ENCODE peak calls at places on chromosomes 7 and 10, in ten cellular contexts. W is heart left ventricle; D is activated CD4-positive, alpha-beta T cell treated with anti-CD3 and anti-CD28 coated beads for 36 hours; T is heart right ventricle; R is thyroid gland; E is AML-193; S is CD4-positive, alpha-beta T cell; Q is WERI-Rb-1; L is nucleus accumbens; N is ELF-1. O is an unnamed sample.

GRCh38 chr7:129361771-129362170 is 72.5 kb upstream of the STRIP2 start:
- DNase-seq in L (no peak), D (no peak), N (no peak), T (no peak), S (no peak), R (no peak), W (no peak), Q (no peak), E (no peak), O (no peak)

GRCh38 chr7:44307301-44307900 is 18.0 kb downstream of the CAMK2B start:
- DNase-seq in W (peak), R (peak), Q (peak), S (peak), E (no peak), N (peak), D (peak), L (no peak), T (no peak), O (no peak)

GRCh38 chr7:116339564-116339963 is 129.2 kb downstream of the TES start:
- DNase-seq in T (no peak), N (no peak), Q (no peak), L (no peak), D (no peak), E (no peak), W (no peak), R (peak), S (no peak), O (no peak)

GRCh38 chr7:64907641-64908326 is 4.7 kb downstream of the ZNF273 start:
- DNase-seq in Q (no peak), S (no peak), W (no peak), L (no peak), E (no peak), D (no peak), R (no peak), N (no peak), T (no peak), O (peak)

GRCh38 chr7:1898628-1899185 is 228.6 kb downstream of the ELFN1 start:
- DNase-seq in Q (no peak), D (no peak), S (no peak), R (no peak), W (peak), N (no peak), T (no peak), L (no peak), E (no peak), O (no peak)

GRCh38 chr7:98930921-98931320 is 52.6 kb downstream of the TRRAP start:
- DNase-seq in S (no peak), N (no peak), L (no peak), Q (no peak), E (no peak), D (peak), R (no peak), T (no peak), W (no peak), O (no peak)

GRCh38 chr7:81460228-81460627 is 309.6 kb downstream of the HGF start:
- DNase-seq in W (no peak), D (no peak), Q (no peak), N (no peak), S (no peak), L (no peak), E (no peak), T (no peak), R (no peak), O (no peak)

GRCh38 chr10:4569132-4569531 is 256.9 kb upstream of the AKR1E2 start:
- DNase-seq in L (no peak), E (no peak), S (no peak), R (no peak), W (no peak), D (no peak), T (no peak), N (no peak), Q (no peak), O (no peak)

GRCh38 chr7:5670173-5670933 is 111.1 kb downstream of the RNF216 start:
- DNase-seq in E (peak), L (no peak), Q (no peak), R (no peak), N (no peak), W (no peak), T (no peak), D (no peak), S (no peak), O (no peak)

GRCh38 chr10:115093776-115094361 is 704 bp downstream of the ATRNL1 start:
- DNase-seq in R (peak), E (no peak), W (no peak), N (no peak), Q (peak), D (peak), S (no peak), T (no peak), L (no peak), O (no peak)

GRCh38 chr10:122419890-122420623 is 34.4 kb upstream of the ARMS2 start:
- DNase-seq in W (peak), R (no peak), T (no peak), Q (no peak), N (no peak), L (no peak), S (no peak), D (no peak), E (no peak), O (no peak)

GRCh38 chr10:6321880-6322279 is 119.1 kb downstream of the PFKFB3 start:
- DNase-seq in R (no peak), S (no peak), Q (no peak), T (no peak), E (no peak), L (no peak), D (peak), W (no peak), N (no peak), O (no peak)

GRCh38 chr7:132490474-132490873 is 85.8 kb downstream of the PLXNA4 start:
- DNase-seq in T (no peak), W (no peak), R (no peak), E (no peak), D (no peak), L (no peak), N (no peak), S (no peak), Q (no peak), O (no peak)

GRCh38 chr7:32942783-32943653 is 14.2 kb upstream of the FKBP9 start:
- DNase-seq in L (peak), R (peak), D (peak), W (peak), E (peak), Q (peak), T (peak), S (peak), N (peak), O (peak)

GRCh38 chr7:159083698-159084068 is 61.0 kb downstream of the VIPR2 start:
- DNase-seq in W (no peak), T (no peak), D (no peak), E (no peak), Q (no peak), N (no peak), R (no peak), L (no peak), S (peak), O (no peak)

GRCh38 chr7:100486753-100487446 is 3.2 kb downstream of the NYAP1 start:
- DNase-seq in L (no peak), E (no peak), W (no peak), R (no peak), T (no peak), N (peak), D (no peak), S (no peak), Q (no peak), O (peak)

GRCh38 chr10:7889947-7890542 is 71.7 kb downstream of the TAF3 start:
- DNase-seq in L (no peak), E (no peak), S (no peak), N (no peak), W (no peak), Q (no peak), D (no peak), T (no peak), R (no peak), O (no peak)

GRCh38 chr10:29873941-29874340 is 185.4 kb downstream of the JCAD start:
- DNase-seq in T (no peak), N (no peak), S (no peak), E (no peak), W (no peak), Q (no peak), R (no peak), L (no peak), D (no peak), O (no peak)

GRCh38 chr10:114665406-114665805 is 7.3 kb upstream of the ABLIM1 start:
- DNase-seq in N (no peak), E (no peak), W (no peak), L (no peak), S (no peak), T (no peak), R (no peak), Q (no peak), D (no peak), O (no peak)

GRCh38 chr10:33136781-33137180 is 178.8 kb upstream of the ITGB1 start:
- DNase-seq in E (no peak), D (peak), N (no peak), S (no peak), W (no peak), Q (no peak), L (no peak), T (no peak), R (no peak), O (no peak)

GRCh38 chr7:8176370-8177081 is 85.4 kb downstream of the ICA1 start:
- DNase-seq in T (no peak), N (no peak), L (no peak), Q (no peak), W (no peak), E (peak), R (no peak), D (peak), S (peak), O (no peak)

GRCh38 chr7:106370542-106370941 is 85.8 kb upstream of the NAMPT start:
- DNase-seq in W (no peak), D (no peak), T (no peak), R (no peak), N (no peak), S (no peak), L (no peak), E (no peak), Q (peak), O (no peak)

GRCh38 chr10:108090476-108091215 is 926.1 kb upstream of the SORCS1 start:
- DNase-seq in T (no peak), D (no peak), E (no peak), N (no peak), W (no peak), S (no peak), L (no peak), R (no peak), Q (no peak), O (no peak)

GRCh38 chr7:351256-351655 is 61.3 kb downstream of the FOXL3 start:
- DNase-seq in E (no peak), N (no peak), T (peak), R (peak), S (peak), W (no peak), L (no peak), D (peak), Q (no peak), O (no peak)

GRCh38 chr7:72754312-72754711 is 73.7 kb downstream of the TYW1B start:
- DNase-seq in E (no peak), L (no peak), W (no peak), D (no peak), S (no peak), Q (no peak), N (peak), R (no peak), T (no peak), O (no peak)

GRCh38 chr7:140347218-140347617 is 51.1 kb downstream of the SLC37A3 start:
- DNase-seq in T (no peak), N (no peak), D (no peak), R (no peak), L (no peak), W (no peak), S (no peak), E (no peak), Q (no peak), O (peak)

GRCh38 chr7:129855234-129855673 is 97.5 kb downstream of the UBE2H start:
- DNase-seq in R (no peak), S (no peak), E (no peak), D (no peak), Q (no peak), N (no peak), L (no peak), W (no peak), T (no peak), O (no peak)

GRCh38 chr10:15280462-15280861 is 90.6 kb downstream of the FAM171A1 start:
- DNase-seq in S (no peak), Q (no peak), N (no peak), R (no peak), E (no peak), D (no peak), L (no peak), T (no peak), W (no peak), O (no peak)

GRCh38 chr7:80232969-80233724 is 98.5 kb downstream of the GNAI1 start:
- DNase-seq in D (no peak), W (no peak), S (no peak), R (no peak), L (no peak), E (no peak), Q (peak), N (no peak), T (no peak), O (no peak)

GRCh38 chr10:131764929-131765328 is 135.9 kb upstream of the PPP2R2D start:
- DNase-seq in E (no peak), D (no peak), L (no peak), W (no peak), Q (no peak), N (no peak), S (no peak), R (no peak), T (no peak), O (no peak)

GRCh38 chr10:62083868-62084267 is 182.4 kb downstream of the ARID5B start:
- DNase-seq in L (no peak), R (peak), D (no peak), Q (no peak), N (no peak), W (peak), E (no peak), S (no peak), T (peak), O (peak)

GRCh38 chr7:30909431-30909830 is 2.2 kb upstream of the AQP1 start:
- DNase-seq in L (no peak), S (no peak), D (no peak), E (no peak), R (peak), W (no peak), Q (no peak), T (peak), N (no peak), O (no peak)

GRCh38 chr7:51011710-51012350 is 229.1 kb upstream of the GRB10 start:
- DNase-seq in T (no peak), R (no peak), N (no peak), D (no peak), L (no peak), W (no peak), Q (no peak), E (no peak), S (no peak), O (no peak)

GRCh38 chr10:3364768-3365480 is 192.3 kb upstream of the PITRM1 start:
- DNase-seq in D (no peak), T (no peak), E (no peak), S (no peak), R (no peak), L (no peak), N (no peak), W (no peak), Q (no peak), O (no peak)

GRCh38 chr10:122637371-122637770 is 62.3 kb downstream of the C10orf120 start:
- DNase-seq in W (peak), S (peak), N (no peak), R (peak), D (no peak), L (no peak), Q (no peak), E (no peak), T (peak), O (no peak)

GRCh38 chr7:155466814-155467675 is 9.1 kb downstream of the EN2 start:
- DNase-seq in D (peak), L (no peak), E (no peak), W (no peak), T (no peak), N (peak), R (no peak), Q (peak), S (peak), O (no peak)

GRCh38 chr7:142300689-142301088 is 42.8 kb upstream of the PRSS58 start:
- DNase-seq in E (peak), N (peak), D (peak), R (no peak), S (no peak), Q (peak), W (no peak), L (no peak), T (no peak), O (no peak)

GRCh38 chr7:131895541-131896173 is 339.2 kb upstream of the PODXL start:
- DNase-seq in N (no peak), E (no peak), Q (no peak), W (no peak), L (no peak), D (no peak), S (no peak), T (no peak), R (no peak), O (no peak)

O was measured in SK-N-DZ.